ENCODE peak calls at places on chromosomes 12 and 14, in seven cellular contexts. X is HepG2, F is PC-3, H is kidney, V is GM23248, L is astrocyte, T is HCT116. A is an unnamed sample.

GRCh38 chr12:115755061-115755751 is 522.3 kb downstream of the MED13L start:
- DNase-seq in X (no peak), F (peak; percentile 15), H (no peak), V (no peak), L (no peak), T (no peak), A (no peak)

GRCh38 chr12:91222746-91223145 is 40.1 kb upstream of the DCN start:
- DNase-seq in X (no peak), F (peak; percentile 48), H (no peak), V (peak; percentile 84), L (peak; percentile 79), T (no peak), A (peak; percentile 11)

GRCh38 chr14:77580477-77580876 is 36.0 kb downstream of the SPTLC2 start:
- DNase-seq in X (no peak), F (no peak), H (no peak), V (no peak), L (no peak), T (no peak), A (no peak)

GRCh38 chr12:1013618-1014489 is 22.8 kb downstream of the ERC1 start:
- DNase-seq in X (no peak), F (peak; percentile 65), H (no peak), V (peak; percentile 88), L (peak; percentile 79), T (peak; percentile 66), A (peak; percentile 91)

GRCh38 chr12:77072833-77073495 is 7.6 kb upstream of the E2F7 start:
- DNase-seq in X (no peak), F (peak; percentile 30), H (no peak), V (no peak), L (no peak), T (no peak), A (no peak)

GRCh38 chr12:76032043-76032981 is 736 bp upstream of the PHLDA1 start:
- DNase-seq in X (peak; percentile 70), F (peak; percentile 53), H (no peak), V (peak; percentile 90), L (peak; percentile 71), T (no peak), A (peak; percentile 65)

GRCh38 chr14:99273025-99273723 is 1.2 kb upstream of the BCL11B start:
- DNase-seq in X (peak; percentile 16), F (no peak), H (peak; percentile 77), V (peak; percentile 18), L (no peak), T (no peak), A (peak; percentile 62)

GRCh38 chr14:21965042-21965441 is 291.4 kb upstream of the OR4E1 start:
- DNase-seq in X (no peak), F (no peak), H (no peak), V (no peak), L (no peak), T (no peak), A (no peak)

GRCh38 chr12:118015306-118015705 is 1.2 kb upstream of the RFC5 start:
- DNase-seq in X (no peak), F (no peak), H (no peak), V (no peak), L (no peak), T (no peak), A (no peak)

GRCh38 chr12:60977966-60978365 is 1282.2 kb upstream of the USP15 start:
- DNase-seq in X (no peak), F (peak; percentile 24), H (no peak), V (no peak), L (no peak), T (no peak), A (peak; percentile 7)

GRCh38 chr12:89203144-89203543 is 149.2 kb downstream of the DUSP6 start:
- DNase-seq in X (no peak), F (no peak), H (no peak), V (no peak), L (no peak), T (no peak), A (no peak)

GRCh38 chr14:103496776-103497175 is 25.9 kb downstream of the CKB start:
- DNase-seq in X (no peak), F (no peak), H (no peak), V (peak; percentile 33), L (no peak), T (no peak), A (no peak)

GRCh38 chr14:23186913-23187654 is 3.6 kb upstream of the SLC7A8 start:
- DNase-seq in X (peak; percentile 78), F (peak; percentile 76), H (no peak), V (peak; percentile 77), L (peak; percentile 43), T (peak; percentile 64), A (peak; percentile 44)

GRCh38 chr14:91249841-91250616 is 5.5 kb upstream of the GPR68 start:
- DNase-seq in X (peak; percentile 41), F (peak; percentile 75), H (no peak), V (peak; percentile 38), L (peak; percentile 74), T (no peak), A (peak; percentile 33)
- H3K9ac ChIP-seq in X (no peak overlapping the region), F (no peak overlapping the region), H (no peak overlapping the region), V (no peak overlapping the region), L (no peak overlapping the region), T (no peak overlapping the region), A (no peak overlapping the region)

GRCh38 chr12:57160741-57161140 is 13.3 kb upstream of the LRP1-AS start:
- DNase-seq in X (no peak), F (no peak), H (no peak), V (no peak), L (no peak), T (no peak), A (no peak)

GRCh38 chr12:57164454-57164853 is 17.0 kb upstream of the LRP1-AS start:
- DNase-seq in X (no peak), F (no peak), H (no peak), V (no peak), L (no peak), T (no peak), A (no peak)

GRCh38 chr12:57164966-57165365 is 17.5 kb upstream of the LRP1-AS start:
- DNase-seq in X (no peak), F (no peak), H (no peak), V (peak; percentile 72), L (peak; percentile 59), T (no peak), A (no peak)

GRCh38 chr12:57161491-57161890 is 14.1 kb upstream of the LRP1-AS start:
- DNase-seq in X (no peak), F (no peak), H (no peak), V (peak; percentile 85), L (peak; percentile 26), T (no peak), A (no peak)

GRCh38 chr12:57162541-57163125 is 15.2 kb upstream of the LRP1-AS start:
- DNase-seq in X (no peak), F (no peak), H (no peak), V (no peak), L (no peak), T (no peak), A (no peak)
- H3K36me3 ChIP-seq in X (peaks cover 66% of the 10 kb centered on the region), F (peaks cover 2% of the 10 kb centered on the region), H (peaks cover 25% of the 10 kb centered on the region), V (peaks cover 73% of the 10 kb centered on the region), L (peaks cover 61% of the 10 kb centered on the region), T (no peaks in the 10 kb centered on the region), A (no peaks in the 10 kb centered on the region)

GRCh38 chr14:37195327-37195726 is 2.4 kb upstream of the MIPOL1 start:
- DNase-seq in X (peak; percentile 72), F (peak; percentile 91), H (no peak), V (peak; percentile 66), L (peak; percentile 68), T (no peak), A (peak; percentile 60)

GRCh38 chr14:37198273-37198598 is 499 bp downstream of the MIPOL1 start:
- DNase-seq in X (no peak), F (no peak), H (no peak), V (no peak), L (no peak), T (no peak), A (no peak)

GRCh38 chr14:37197421-37198272 is at the start of gene MIPOL1:
- DNase-seq in X (peak; percentile 79), F (peak; percentile 93), H (peak; percentile 94), V (peak; percentile 95), L (peak; percentile 81), T (peak; percentile 68), A (peak; percentile 89)

GRCh38 chr14:37198907-37199306 is 1.2 kb downstream of the MIPOL1 start:
- DNase-seq in X (no peak), F (no peak), H (no peak), V (no peak), L (no peak), T (no peak), A (no peak)

DNA sequence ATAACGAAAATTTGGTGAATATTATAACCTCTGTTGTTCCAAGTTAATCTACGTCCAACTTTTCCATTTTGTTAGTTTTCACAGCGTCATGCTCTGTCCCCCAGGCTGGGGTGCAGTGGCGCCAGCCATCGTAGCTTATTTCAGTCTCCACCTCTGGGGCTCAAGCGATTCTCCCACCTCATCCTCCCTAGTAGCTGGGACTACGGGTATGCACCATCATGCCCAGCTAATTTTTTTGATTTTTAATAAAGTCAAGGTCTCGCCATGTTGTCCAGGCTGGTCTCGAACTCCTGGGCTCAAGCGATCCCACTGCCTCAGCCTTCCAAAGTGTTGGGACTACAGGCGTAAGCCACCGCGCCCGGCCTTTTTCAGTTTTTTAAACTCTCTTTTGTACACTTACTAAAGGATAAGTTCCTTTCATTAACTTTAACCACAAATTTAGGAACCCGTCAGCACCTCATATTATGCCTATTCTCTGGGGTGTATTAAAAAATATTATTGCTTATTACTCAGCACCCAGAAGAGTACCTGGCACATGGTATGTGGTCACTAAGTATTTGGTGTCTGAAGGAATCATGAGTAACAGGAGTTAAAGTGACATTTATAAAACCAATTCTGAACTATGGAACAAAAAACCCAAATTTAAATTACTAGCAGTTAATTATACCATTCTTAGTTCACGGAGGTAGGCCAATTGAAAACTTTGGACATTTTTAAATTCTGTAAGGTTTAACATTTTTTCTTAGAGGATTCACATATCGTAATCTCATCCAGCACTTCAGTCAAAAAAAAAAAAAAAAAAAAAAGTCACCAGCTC is 925 bp upstream of the MIPOL1 start:
- DNase-seq in X (no peak), F (peak; percentile 26), H (no peak), V (peak; percentile 21), L (no peak), T (no peak), A (peak; percentile 15)
- H3K9ac ChIP-seq in X (peak overlapping the region; percentile 86), F (peak overlapping the region; percentile 75), H (no peak overlapping the region), V (peak overlapping the region; percentile 91), L (peak overlapping the region; percentile 83), T (peak overlapping the region; percentile 62), A (peak overlapping the region; percentile 90)

DNA sequence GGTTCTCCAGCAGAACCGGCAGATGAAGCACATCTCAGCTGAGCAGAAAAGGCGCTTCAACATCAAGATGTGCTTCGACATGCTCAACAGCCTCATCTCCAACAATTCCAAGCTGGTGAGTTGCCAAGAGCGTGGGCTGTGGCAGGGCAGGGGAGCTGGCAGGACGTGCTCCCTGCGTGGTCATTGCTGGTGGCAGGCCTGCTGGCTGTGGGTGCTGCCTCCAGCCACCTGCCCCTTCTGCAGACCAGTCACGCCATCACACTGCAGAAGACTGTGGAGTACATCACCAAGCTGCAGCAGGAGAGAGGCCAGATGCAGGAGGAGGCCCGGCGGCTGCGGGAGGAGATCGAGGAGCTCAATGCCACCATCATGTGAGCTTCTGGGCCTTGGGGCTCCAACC is 35.8 kb downstream of the IL31 start:
- DNase-seq in X (no peak), F (no peak), H (no peak), V (no peak), L (no peak), T (no peak), A (peak; percentile 54)
- H3K36me3 ChIP-seq in X (peaks cover 11% of the 10 kb centered on the region), F (peaks cover 26% of the 10 kb centered on the region), H (peaks cover 41% of the 10 kb centered on the region), V (no peaks in the 10 kb centered on the region), L (peaks cover 10% of the 10 kb centered on the region), T (peaks cover 30% of the 10 kb centered on the region), A (peaks cover 14% of the 10 kb centered on the region)

GRCh38 chr12:68627673-68628319 is 17.1 kb downstream of the RAP1B start:
- DNase-seq in X (no peak), F (no peak), H (no peak), V (no peak), L (no peak), T (no peak), A (no peak)
- H3K9ac ChIP-seq in X (no peak overlapping the region), F (no peak overlapping the region), H (no peak overlapping the region), V (no peak overlapping the region), L (no peak overlapping the region), T (no peak overlapping the region), A (no peak overlapping the region)